ENCODE peak calls at places on chromosomes 2 and 18, in eight cellular contexts. One of them, this sample, is unnamed.

GRCh38 chr2:180352620-180353019 is 345.5 kb upstream of the CWC22 start:
- DNase-seq in AG04450: no peak
- DNase-seq in lower lobe of right lung: no peak
- DNase-seq in GM12865: no peak
- DNase-seq in cardiac fibroblast: no peak
- DNase-seq in choroid plexus epithelial cell: no peak
- DNase-seq in left ventricle myocardium inferior: no peak
- DNase-seq in CD8-positive, alpha-beta T cell: no peak
- DNase-seq in this sample: no peak

GRCh38 chr2:129575880-129576279 is 403.6 kb upstream of the RAB6C start:
- DNase-seq in CD8-positive, alpha-beta T cell: no peak
- DNase-seq in cardiac fibroblast: no peak
- DNase-seq in AG04450: no peak
- DNase-seq in GM12865: no peak
- DNase-seq in choroid plexus epithelial cell: no peak
- DNase-seq in lower lobe of right lung: no peak
- DNase-seq in left ventricle myocardium inferior: no peak
- DNase-seq in this sample: no peak

GRCh38 chr2:128372621-128373341 is 54.1 kb upstream of the HS6ST1 start:
- DNase-seq in lower lobe of right lung: no peak
- DNase-seq in left ventricle myocardium inferior: no peak
- DNase-seq in AG04450: no peak
- DNase-seq in CD8-positive, alpha-beta T cell: no peak
- DNase-seq in GM12865: peak
- DNase-seq in choroid plexus epithelial cell: no peak
- DNase-seq in cardiac fibroblast: no peak
- DNase-seq in this sample: no peak

GRCh38 chr18:389658-390357 is 110.7 kb downstream of the COLEC12 start:
- DNase-seq in lower lobe of right lung: no peak
- DNase-seq in CD8-positive, alpha-beta T cell: no peak
- DNase-seq in cardiac fibroblast: peak
- DNase-seq in choroid plexus epithelial cell: peak
- DNase-seq in AG04450: no peak
- DNase-seq in left ventricle myocardium inferior: no peak
- DNase-seq in GM12865: peak
- DNase-seq in this sample: no peak

GRCh38 chr2:41381701-41382100 is 666.1 kb upstream of the PKDCC start:
- DNase-seq in left ventricle myocardium inferior: no peak
- DNase-seq in lower lobe of right lung: no peak
- DNase-seq in cardiac fibroblast: no peak
- DNase-seq in AG04450: no peak
- DNase-seq in choroid plexus epithelial cell: no peak
- DNase-seq in CD8-positive, alpha-beta T cell: no peak
- DNase-seq in GM12865: no peak
- DNase-seq in this sample: no peak

GRCh38 chr2:231780123-231780908 is 766 bp downstream of the PDE6D start:
- DNase-seq in CD8-positive, alpha-beta T cell: no peak
- DNase-seq in cardiac fibroblast: peak
- DNase-seq in choroid plexus epithelial cell: peak
- DNase-seq in AG04450: no peak
- DNase-seq in left ventricle myocardium inferior: no peak
- DNase-seq in GM12865: peak
- DNase-seq in lower lobe of right lung: no peak
- DNase-seq in this sample: no peak

GRCh38 chr2:173427887-173428683 is 73.4 kb downstream of the CDCA7 start:
- DNase-seq in choroid plexus epithelial cell: peak
- DNase-seq in CD8-positive, alpha-beta T cell: no peak
- DNase-seq in left ventricle myocardium inferior: peak
- DNase-seq in lower lobe of right lung: no peak
- DNase-seq in GM12865: no peak
- DNase-seq in AG04450: no peak
- DNase-seq in cardiac fibroblast: no peak
- DNase-seq in this sample: no peak

GRCh38 chr18:3225588-3225987 is 5.8 kb upstream of the MYOM1 start:
- DNase-seq in left ventricle myocardium inferior: no peak
- DNase-seq in choroid plexus epithelial cell: no peak
- DNase-seq in AG04450: no peak
- DNase-seq in cardiac fibroblast: no peak
- DNase-seq in lower lobe of right lung: no peak
- DNase-seq in GM12865: no peak
- DNase-seq in CD8-positive, alpha-beta T cell: no peak
- DNase-seq in this sample: no peak

GRCh38 chr2:235223011-235223410 is 270.8 kb upstream of the AGAP1 start:
- DNase-seq in AG04450: no peak
- DNase-seq in choroid plexus epithelial cell: no peak
- DNase-seq in lower lobe of right lung: no peak
- DNase-seq in GM12865: no peak
- DNase-seq in left ventricle myocardium inferior: no peak
- DNase-seq in CD8-positive, alpha-beta T cell: no peak
- DNase-seq in cardiac fibroblast: no peak
- DNase-seq in this sample: no peak

GRCh38 chr2:67895171-67895941 is 167.4 kb downstream of the C1D start:
- DNase-seq in GM12865: no peak
- DNase-seq in CD8-positive, alpha-beta T cell: no peak
- DNase-seq in lower lobe of right lung: no peak
- DNase-seq in AG04450: no peak
- DNase-seq in left ventricle myocardium inferior: no peak
- DNase-seq in cardiac fibroblast: no peak
- DNase-seq in choroid plexus epithelial cell: peak
- DNase-seq in this sample: no peak

GRCh38 chr2:190746971-190747761 is 98.3 kb downstream of the NAB1 start:
- DNase-seq in AG04450: peak
- DNase-seq in CD8-positive, alpha-beta T cell: no peak
- DNase-seq in choroid plexus epithelial cell: peak
- DNase-seq in left ventricle myocardium inferior: no peak
- DNase-seq in GM12865: no peak
- DNase-seq in cardiac fibroblast: peak
- DNase-seq in lower lobe of right lung: no peak
- DNase-seq in this sample: peak

GRCh38 chr2:45339253-45339652 is 271.8 kb downstream of the SRBD1 start:
- DNase-seq in AG04450: no peak
- DNase-seq in cardiac fibroblast: no peak
- DNase-seq in lower lobe of right lung: no peak
- DNase-seq in GM12865: no peak
- DNase-seq in CD8-positive, alpha-beta T cell: no peak
- DNase-seq in left ventricle myocardium inferior: no peak
- DNase-seq in choroid plexus epithelial cell: no peak
- DNase-seq in this sample: no peak

GRCh38 chr2:51013060-51013746 is 18.7 kb downstream of the NRXN1 start:
- DNase-seq in choroid plexus epithelial cell: peak
- DNase-seq in GM12865: no peak
- DNase-seq in left ventricle myocardium inferior: no peak
- DNase-seq in AG04450: no peak
- DNase-seq in cardiac fibroblast: no peak
- DNase-seq in CD8-positive, alpha-beta T cell: no peak
- DNase-seq in lower lobe of right lung: peak
- DNase-seq in this sample: no peak

GRCh38 chr2:64453710-64454315 is at the start of gene LGALSL:
- DNase-seq in cardiac fibroblast: peak
- DNase-seq in lower lobe of right lung: peak
- DNase-seq in GM12865: peak
- DNase-seq in choroid plexus epithelial cell: peak
- DNase-seq in left ventricle myocardium inferior: peak
- DNase-seq in CD8-positive, alpha-beta T cell: no peak
- DNase-seq in AG04450: no peak
- DNase-seq in this sample: no peak

GRCh38 chr2:217930783-217931563 is 71.8 kb downstream of the TNS1 start:
- DNase-seq in AG04450: no peak
- DNase-seq in GM12865: no peak
- DNase-seq in cardiac fibroblast: no peak
- DNase-seq in left ventricle myocardium inferior: peak
- DNase-seq in CD8-positive, alpha-beta T cell: no peak
- DNase-seq in lower lobe of right lung: peak
- DNase-seq in choroid plexus epithelial cell: no peak
- DNase-seq in this sample: no peak

GRCh38 chr2:126172785-126173184 is 483.2 kb upstream of the GYPC start:
- DNase-seq in left ventricle myocardium inferior: no peak
- DNase-seq in cardiac fibroblast: no peak
- DNase-seq in AG04450: no peak
- DNase-seq in CD8-positive, alpha-beta T cell: no peak
- DNase-seq in choroid plexus epithelial cell: no peak
- DNase-seq in GM12865: no peak
- DNase-seq in lower lobe of right lung: no peak
- DNase-seq in this sample: no peak

GRCh38 chr2:54404270-54404669 is 51.9 kb upstream of the SPTBN1 start:
- DNase-seq in left ventricle myocardium inferior: no peak
- DNase-seq in CD8-positive, alpha-beta T cell: no peak
- DNase-seq in choroid plexus epithelial cell: peak
- DNase-seq in cardiac fibroblast: peak
- DNase-seq in AG04450: no peak
- DNase-seq in lower lobe of right lung: no peak
- DNase-seq in GM12865: no peak
- DNase-seq in this sample: no peak

GRCh38 chr2:71844967-71845366 is 302.7 kb downstream of the CYP26B1 start:
- DNase-seq in GM12865: no peak
- DNase-seq in lower lobe of right lung: no peak
- DNase-seq in CD8-positive, alpha-beta T cell: no peak
- DNase-seq in cardiac fibroblast: no peak
- DNase-seq in AG04450: no peak
- DNase-seq in choroid plexus epithelial cell: no peak
- DNase-seq in left ventricle myocardium inferior: no peak
- DNase-seq in this sample: no peak

GRCh38 chr2:227407601-227408089 is 19.9 kb upstream of the SCYGR1 start:
- DNase-seq in CD8-positive, alpha-beta T cell: no peak
- DNase-seq in cardiac fibroblast: peak
- DNase-seq in choroid plexus epithelial cell: peak
- DNase-seq in AG04450: no peak
- DNase-seq in left ventricle myocardium inferior: peak
- DNase-seq in lower lobe of right lung: peak
- DNase-seq in GM12865: no peak
- DNase-seq in this sample: no peak

GRCh38 chr2:36413218-36413617 is 57.6 kb downstream of the CRIM1 start:
- DNase-seq in CD8-positive, alpha-beta T cell: no peak
- DNase-seq in cardiac fibroblast: peak
- DNase-seq in AG04450: no peak
- DNase-seq in lower lobe of right lung: no peak
- DNase-seq in GM12865: no peak
- DNase-seq in choroid plexus epithelial cell: peak
- DNase-seq in left ventricle myocardium inferior: no peak
- DNase-seq in this sample: no peak

GRCh38 chr2:213237251-213237650 is 47.0 kb upstream of the SPAG16 start:
- DNase-seq in cardiac fibroblast: no peak
- DNase-seq in lower lobe of right lung: no peak
- DNase-seq in CD8-positive, alpha-beta T cell: no peak
- DNase-seq in GM12865: no peak
- DNase-seq in left ventricle myocardium inferior: no peak
- DNase-seq in AG04450: no peak
- DNase-seq in choroid plexus epithelial cell: no peak
- DNase-seq in this sample: no peak
- H3K4me3 ChIP-seq in cardiac fibroblast: no peak
- H3K4me3 ChIP-seq in lower lobe of right lung: no peak
- H3K4me3 ChIP-seq in CD8-positive, alpha-beta T cell: no peak
- H3K4me3 ChIP-seq in GM12865: peak
- H3K4me3 ChIP-seq in left ventricle myocardium inferior: no peak
- H3K4me3 ChIP-seq in AG04450: no peak
- H3K4me3 ChIP-seq in choroid plexus epithelial cell: no peak
- H3K4me3 ChIP-seq in this sample: no peak

GRCh38 chr18:10670856-10671255 is 145.0 kb downstream of the NAPG start:
- DNase-seq in AG04450: no peak
- DNase-seq in CD8-positive, alpha-beta T cell: no peak
- DNase-seq in left ventricle myocardium inferior: no peak
- DNase-seq in cardiac fibroblast: no peak
- DNase-seq in GM12865: peak
- DNase-seq in choroid plexus epithelial cell: no peak
- DNase-seq in lower lobe of right lung: no peak
- DNase-seq in this sample: no peak
- TF ChIP-seq CTCF in AG04450: no peak
- TF ChIP-seq CTCF in CD8-positive, alpha-beta T cell: no peak
- TF ChIP-seq CTCF in left ventricle myocardium inferior: no peak
- TF ChIP-seq CTCF in cardiac fibroblast: no peak
- TF ChIP-seq CTCF in GM12865: no peak
- TF ChIP-seq CTCF in choroid plexus epithelial cell: no peak
- TF ChIP-seq CTCF in lower lobe of right lung: no peak
- TF ChIP-seq CTCF in this sample: no peak

GRCh38 chr18:48945953-48946217 is 4.9 kb downstream of the SMAD7 start:
- DNase-seq in AG04450: no peak
- DNase-seq in left ventricle myocardium inferior: no peak
- DNase-seq in choroid plexus epithelial cell: no peak
- DNase-seq in cardiac fibroblast: no peak
- DNase-seq in GM12865: no peak
- DNase-seq in CD8-positive, alpha-beta T cell: no peak
- DNase-seq in lower lobe of right lung: no peak
- DNase-seq in this sample: no peak
- H3K4me3 ChIP-seq in AG04450: no peak
- H3K4me3 ChIP-seq in left ventricle myocardium inferior: peak
- H3K4me3 ChIP-seq in choroid plexus epithelial cell: no peak
- H3K4me3 ChIP-seq in cardiac fibroblast: no peak
- H3K4me3 ChIP-seq in GM12865: no peak
- H3K4me3 ChIP-seq in CD8-positive, alpha-beta T cell: no peak
- H3K4me3 ChIP-seq in lower lobe of right lung: peak
- H3K4me3 ChIP-seq in this sample: no peak

DNA sequence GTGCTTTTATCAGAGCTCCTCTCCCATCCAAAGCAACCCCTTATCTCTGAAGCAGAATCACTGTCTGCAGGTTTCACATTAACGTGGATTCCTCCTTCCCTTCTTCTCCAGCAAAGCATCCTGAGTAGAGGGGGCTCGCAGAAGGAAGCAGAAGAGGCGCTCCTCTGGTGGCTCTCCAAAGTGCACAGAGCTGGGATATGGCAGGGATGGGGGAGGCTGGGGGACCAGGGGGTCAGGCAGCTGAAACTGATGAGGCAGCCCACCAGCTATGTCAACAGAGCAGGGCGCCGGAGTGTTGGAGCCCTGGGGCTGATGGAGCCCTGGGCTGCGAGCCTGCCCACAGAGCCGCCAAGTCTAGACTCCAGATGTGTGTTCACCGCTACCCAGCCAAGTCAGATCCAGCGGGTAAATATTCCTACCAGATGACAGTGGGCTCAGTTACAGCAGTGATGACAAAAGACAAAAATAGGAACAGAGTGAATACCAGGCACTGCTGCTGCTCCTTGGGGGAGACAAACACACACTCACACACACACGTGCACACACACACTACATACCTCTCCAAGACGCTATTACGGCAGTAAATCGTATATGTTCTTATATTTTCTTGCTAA is 678.3 kb upstream of the ID2 start:
- DNase-seq in lower lobe of right lung: no peak
- DNase-seq in GM12865: no peak
- DNase-seq in CD8-positive, alpha-beta T cell: no peak
- DNase-seq in choroid plexus epithelial cell: peak
- DNase-seq in AG04450: no peak
- DNase-seq in left ventricle myocardium inferior: peak
- DNase-seq in cardiac fibroblast: peak
- DNase-seq in this sample: peak
- TF ChIP-seq CTCF in lower lobe of right lung: no peak
- TF ChIP-seq CTCF in GM12865: no peak
- TF ChIP-seq CTCF in CD8-positive, alpha-beta T cell: no peak
- TF ChIP-seq CTCF in choroid plexus epithelial cell: no peak
- TF ChIP-seq CTCF in AG04450: no peak
- TF ChIP-seq CTCF in left ventricle myocardium inferior: no peak
- TF ChIP-seq CTCF in cardiac fibroblast: no peak
- TF ChIP-seq CTCF in this sample: no peak

This sample was measured in AG04449.